ENCODE peak calls at places on chromosomes 1 and 21, in eight cellular contexts. M is AG09319, K is brain microvascular endothelial cell, R is fibroblast of mammary gland, B is SK-N-DZ, V is EL, Y is upper lobe of right lung, H is amygdala. C is an unnamed sample.

GRCh38 chr1:177307771-177308170 is 137.0 kb downstream of the BRINP2 start:
- DNase-seq in M (no peak), K (no peak), R (peak), B (no peak), V (no peak), Y (no peak), H (no peak), C (no peak)

GRCh38 chr1:248914982-248915381 is 8.9 kb downstream of the PGBD2 start:
- DNase-seq in M (no peak), K (no peak), R (no peak), B (no peak), V (no peak), Y (no peak), H (no peak), C (no peak)

GRCh38 chr1:15788624-15789301 is 18.7 kb downstream of the UQCRHL start:
- DNase-seq in M (no peak), K (peak), R (peak), B (no peak), V (peak), Y (no peak), H (no peak), C (no peak)

GRCh38 chr1:163046071-163046470 is 23.1 kb upstream of the RGS4 start:
- DNase-seq in M (no peak), K (peak), R (peak), B (no peak), V (peak), Y (no peak), H (no peak), C (no peak)

GRCh38 chr21:38957575-38958340 is 152.0 kb downstream of the ETS2 start:
- DNase-seq in M (no peak), K (no peak), R (no peak), B (no peak), V (no peak), Y (no peak), H (no peak), C (no peak)

GRCh38 chr1:47415728-47416318 is at the start of gene FOXE3:
- DNase-seq in M (no peak), K (no peak), R (no peak), B (no peak), V (no peak), Y (no peak), H (no peak), C (no peak)

GRCh38 chr1:3557366-3557765 is 53.9 kb downstream of the MEGF6 start:
- DNase-seq in M (no peak), K (no peak), R (no peak), B (no peak), V (no peak), Y (no peak), H (no peak), C (no peak)

GRCh38 chr1:16980473-16981268 is at the start of gene MFAP2:
- DNase-seq in M (no peak), K (no peak), R (peak), B (no peak), V (peak), Y (no peak), H (no peak), C (no peak)

GRCh38 chr1:182337736-182338571 is 53.6 kb downstream of the GLUL start:
- DNase-seq in M (peak), K (no peak), R (peak), B (no peak), V (no peak), Y (no peak), H (no peak), C (no peak)

GRCh38 chr1:39086386-39087108 is 60.4 kb downstream of the NDUFS5 start:
- DNase-seq in M (no peak), K (peak), R (peak), B (no peak), V (peak), Y (no peak), H (no peak), C (no peak)

GRCh38 chr1:226404063-226404903 is 3.6 kb downstream of the PARP1 start:
- DNase-seq in M (peak), K (peak), R (peak), B (no peak), V (peak), Y (no peak), H (no peak), C (no peak)

GRCh38 chr21:14916676-14917141 is 148.1 kb downstream of the NRIP1 start:
- DNase-seq in M (no peak), K (peak), R (peak), B (no peak), V (peak), Y (no peak), H (no peak), C (no peak)

GRCh38 chr1:121458291-121459048 is 273.7 kb downstream of the SRGAP2C start:
- DNase-seq in M (no peak), K (no peak), R (peak), B (no peak), V (no peak), Y (no peak), H (no peak), C (no peak)

GRCh38 chr1:161115132-161115711 is 2.6 kb downstream of the PFDN2 start:
- DNase-seq in M (no peak), K (peak), R (peak), B (no peak), V (peak), Y (no peak), H (no peak), C (peak)

GRCh38 chr1:91697322-91698260 is 188.4 kb downstream of the TGFBR3 start:
- DNase-seq in M (no peak), K (peak), R (peak), B (no peak), V (peak), Y (no peak), H (no peak), C (peak)

GRCh38 chr1:39564340-39564739 is 12.2 kb downstream of the PABPC4 start:
- DNase-seq in M (no peak), K (no peak), R (no peak), B (no peak), V (no peak), Y (no peak), H (no peak), C (no peak)

GRCh38 chr1:181161170-181161870 is 72.8 kb downstream of the IER5 start:
- DNase-seq in M (no peak), K (no peak), R (no peak), B (no peak), V (no peak), Y (no peak), H (no peak), C (no peak)

GRCh38 chr21:35861656-35862055 is 198.7 kb downstream of the SETD4 start:
- DNase-seq in M (no peak), K (no peak), R (peak), B (no peak), V (peak), Y (no peak), H (no peak), C (no peak)

GRCh38 chr1:156104861-156105546 is 9.5 kb upstream of the LMNA start:
- DNase-seq in M (no peak), K (no peak), R (peak), B (peak), V (peak), Y (no peak), H (no peak), C (no peak)

GRCh38 chr1:157725214-157725577 is 24.6 kb upstream of the FCRL3 start:
- DNase-seq in M (no peak), K (no peak), R (no peak), B (no peak), V (no peak), Y (no peak), H (no peak), C (no peak)

GRCh38 chr1:151924691-151925587 is 15.6 kb upstream of the THEM4 start:
- DNase-seq in M (no peak), K (no peak), R (no peak), B (no peak), V (no peak), Y (no peak), H (no peak), C (no peak)

GRCh38 chr1:167084739-167085138 is 5.4 kb downstream of the GPA33 start:
- DNase-seq in M (no peak), K (no peak), R (no peak), B (no peak), V (no peak), Y (no peak), H (no peak), C (no peak)

GRCh38 chr21:46194374-46195334 is 10.4 kb upstream of the SPATC1L start:
- DNase-seq in M (no peak), K (no peak), R (no peak), B (no peak), V (no peak), Y (peak), H (no peak), C (no peak)

GRCh38 chr21:37607081-37607480 is 240.5 kb downstream of the DYRK1A start:
- DNase-seq in M (no peak), K (no peak), R (no peak), B (no peak), V (no peak), Y (no peak), H (no peak), C (no peak)

GRCh38 chr1:78004719-78005346 is at the start of gene DNAJB4:
- DNase-seq in M (peak), K (peak), R (peak), B (peak), V (peak), Y (no peak), H (no peak), C (peak)

GRCh38 chr1:108041360-108042143 is 76.6 kb upstream of the VAV3 start:
- DNase-seq in M (no peak), K (no peak), R (no peak), B (peak), V (no peak), Y (no peak), H (no peak), C (no peak)

GRCh38 chr1:32349211-32349708 is 13.0 kb downstream of the FAM229A start:
- DNase-seq in M (no peak), K (peak), R (peak), B (no peak), V (peak), Y (peak), H (no peak), C (no peak)

GRCh38 chr1:111733183-111733995 is 5.8 kb downstream of the INKA2 start:
- DNase-seq in M (peak), K (peak), R (peak), B (no peak), V (peak), Y (no peak), H (no peak), C (no peak)

C was measured in activated naive CD8-positive, alpha-beta T cell treated with anti-CD3 and anti-CD28 coated beads, Interleukin-2, amount 50 U/mL, for 24 hours.